ENCODE peak calls at places on chromosomes 13 and 19, in five cellular contexts. J is upper lobe of left lung, N is esophagus squamous epithelium, U is uterus, V is IMR-90. P is an unnamed sample.

GRCh38 chr13:27915301-27916207 is 4.2 kb upstream of the PDX1 start:
- DNase-seq in V (no peak), U (no peak), N (no peak), J (no peak), P (no peak)

GRCh38 chr13:34752561-34752960 is 189.5 kb upstream of the NBEA start:
- DNase-seq in J (no peak), N (no peak), V (no peak), U (no peak), P (no peak)

GRCh38 chr13:32159147-32159869 is 127.7 kb downstream of the FRY start:
- DNase-seq in U (no peak), N (no peak), V (peak), J (no peak), P (no peak)

GRCh38 chr19:55069137-55069858 is 6.3 kb upstream of the RDH13 start:
- DNase-seq in N (no peak), J (no peak), V (no peak), U (no peak), P (peak)

GRCh38 chr13:22189176-22190048 is 518.5 kb downstream of the FGF9 start:
- DNase-seq in V (no peak), N (no peak), J (no peak), U (no peak), P (no peak)

GRCh38 chr13:104854007-104854406 is 1681.5 kb downstream of the EFNB2 start:
- DNase-seq in N (no peak), V (no peak), U (no peak), J (no peak), P (no peak)

GRCh38 chr19:53131732-53132131 is 978 bp downstream of the ZNF415 start:
- DNase-seq in N (no peak), U (no peak), J (no peak), V (no peak), P (no peak)

GRCh38 chr13:110382229-110382628 is 75.1 kb downstream of the COL4A2 start:
- DNase-seq in N (no peak), J (no peak), U (no peak), V (peak), P (peak)

GRCh38 chr19:31351212-31352193 is 2.3 kb upstream of the TSHZ3 start:
- DNase-seq in U (peak), J (peak), V (peak), N (no peak), P (peak)

GRCh38 chr19:16088985-16089846 is 12.9 kb downstream of the TPM4 start:
- DNase-seq in U (no peak), J (no peak), V (no peak), N (no peak), P (no peak)

GRCh38 chr13:40235160-40235796 is 431.2 kb downstream of the FOXO1 start:
- DNase-seq in N (no peak), J (no peak), U (no peak), V (no peak), P (no peak)

GRCh38 chr19:12796146-12797071 is 5.1 kb downstream of the JUNB start:
- DNase-seq in N (no peak), V (peak), J (no peak), U (peak), P (no peak)

GRCh38 chr19:14561832-14562351 is 10.0 kb downstream of the NDUFB7 start:
- DNase-seq in J (peak), N (no peak), V (peak), U (no peak), P (no peak)

GRCh38 chr13:41590643-41591042 is 133.3 kb downstream of the RGCC start:
- DNase-seq in J (no peak), U (no peak), V (no peak), N (no peak), P (no peak)

GRCh38 chr13:23750383-23751121 is 138.6 kb downstream of the MIPEP start:
- DNase-seq in N (no peak), V (peak), J (no peak), U (no peak), P (no peak)

GRCh38 chr13:93435651-93436050 is 209.0 kb downstream of the GPC6 start:
- DNase-seq in J (no peak), N (no peak), U (no peak), V (no peak), P (no peak)

GRCh38 chr13:21232196-21232595 is 55.7 kb downstream of the MRPL57 start:
- DNase-seq in J (no peak), U (peak), V (peak), N (no peak), P (no peak)

GRCh38 chr13:98664924-98665637 is 87.4 kb downstream of the SLC15A1 start:
- DNase-seq in N (no peak), U (no peak), J (no peak), V (no peak), P (no peak)

GRCh38 chr13:82292334-82292733 is 1589.9 kb downstream of the SLITRK1 start:
- DNase-seq in V (no peak), U (no peak), J (no peak), N (no peak), P (no peak)

GRCh38 chr13:106533101-106533939 is 2.1 kb downstream of the EFNB2 start:
- DNase-seq in N (no peak), U (peak), J (peak), V (peak), P (peak)

GRCh38 chr19:15449620-15450527 is at the start of gene WIZ:
- DNase-seq in J (peak), N (no peak), V (peak), U (peak), P (peak)

GRCh38 chr19:39680593-39680992 is 23.7 kb upstream of the LGALS14 start:
- DNase-seq in J (no peak), N (no peak), V (no peak), U (no peak), P (no peak)

GRCh38 chr19:46147791-46148288 is at the start of gene IGFL2:
- DNase-seq in J (no peak), V (no peak), U (no peak), N (no peak), P (no peak)

GRCh38 chr13:50917572-50917971 is 8.0 kb downstream of the RNASEH2B start:
- DNase-seq in J (no peak), V (no peak), N (no peak), U (no peak), P (no peak)

GRCh38 chr13:48976677-48977625 is 1.2 kb downstream of the FNDC3A start:
- DNase-seq in U (no peak), V (no peak), N (peak), J (no peak), P (no peak)

GRCh38 chr19:53872762-53873161 is 5.1 kb downstream of the MYADM start:
- DNase-seq in U (no peak), N (no peak), J (no peak), V (no peak), P (no peak)

GRCh38 chr19:756232-756631 is 5.3 kb downstream of the MISP start:
- DNase-seq in J (no peak), N (no peak), V (peak), U (no peak), P (peak)

GRCh38 chr13:112058519-112058873 is 8.5 kb upstream of the SOX1 start:
- DNase-seq in N (no peak), J (no peak), V (no peak), U (no peak), P (no peak)

GRCh38 chr13:50400930-50401553 is 385.8 kb downstream of the KCNRG start:
- DNase-seq in J (no peak), N (no peak), V (peak), U (no peak), P (peak)

GRCh38 chr19:13055213-13056051 is 47.2 kb downstream of the LYL1 start:
- DNase-seq in U (peak), V (peak), N (no peak), J (peak), P (peak)

GRCh38 chr19:55358943-55359908 is 3.8 kb downstream of the GARIN5B start:
- DNase-seq in N (no peak), U (no peak), J (peak), V (no peak), P (no peak)

GRCh38 chr13:23631676-23632622 is 61.7 kb downstream of the TNFRSF19 start:
- DNase-seq in N (no peak), U (no peak), J (no peak), V (no peak), P (no peak)

GRCh38 chr19:5031231-5032100 is 62.6 kb downstream of the KDM4B start:
- DNase-seq in N (peak), J (peak), U (peak), V (peak), P (peak)

GRCh38 chr13:106612688-106613087 is 44.8 kb upstream of the ARGLU1 start:
- DNase-seq in U (peak), N (no peak), V (peak), J (no peak), P (no peak)

GRCh38 chr19:6376512-6377193 is 920 bp upstream of the PSPN start:
- DNase-seq in N (no peak), U (no peak), V (no peak), J (no peak), P (no peak)

GRCh38 chr19:6379744-6380143 is 4.0 kb upstream of the PSPN start:
- DNase-seq in V (no peak), J (no peak), N (no peak), U (no peak), P (no peak)

GRCh38 chr19:6381030-6381750 is 5.5 kb upstream of the PSPN start:
- DNase-seq in V (no peak), J (peak), U (no peak), N (no peak), P (no peak)

GRCh38 chr19:6378036-6378435 is 2.3 kb upstream of the PSPN start:
- DNase-seq in J (no peak), U (peak), N (no peak), V (peak), P (no peak)

DNA sequence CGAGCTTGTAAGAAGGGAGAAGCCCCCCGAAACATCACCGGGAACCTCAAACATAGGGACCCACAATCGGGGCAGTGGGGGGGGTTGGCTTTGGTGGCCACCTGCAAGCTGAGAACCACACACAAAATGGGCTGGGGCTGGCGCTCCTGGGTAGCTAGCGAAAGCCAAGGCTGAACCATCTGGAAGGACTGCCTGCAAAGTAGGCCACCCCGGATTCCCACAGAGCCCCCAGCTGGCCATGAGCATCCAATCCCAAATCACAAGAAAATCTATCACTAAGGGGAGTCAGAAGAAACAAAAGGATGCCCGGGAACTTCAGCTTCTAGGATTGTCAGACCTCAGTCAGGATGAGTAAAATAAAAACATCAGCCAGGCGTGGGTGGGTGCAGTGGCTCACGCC is 2.8 kb upstream of the PSPN start:
- DNase-seq in N (no peak), V (no peak), J (no peak), U (no peak), P (no peak)
- TF ChIP-seq POLR2A in N (no peak), V (no peak), J (no peak), U (no peak), P (no peak)

GRCh38 chr19:48954011-48954594 is 572 bp upstream of the BAX start:
- DNase-seq in J (no peak), N (no peak), V (no peak), U (no peak), P (no peak)

GRCh38 chr19:48955308-48955958 is 758 bp downstream of the BAX start:
- DNase-seq in N (no peak), V (no peak), U (no peak), J (peak), P (no peak)

GRCh38 chr19:48958006-48958405 is 3.3 kb downstream of the BAX start:
- DNase-seq in N (no peak), J (no peak), V (no peak), U (no peak), P (no peak)

GRCh38 chr19:48950830-48951519 is 3.7 kb upstream of the BAX start:
- DNase-seq in V (no peak), U (no peak), N (no peak), J (no peak), P (no peak)

GRCh38 chr19:48954595-48955307 is at the start of gene BAX:
- DNase-seq in U (peak), N (peak), V (peak), J (peak), P (peak)
- TF ChIP-seq POLR2A in U (peak), N (no peak), V (peak), J (peak), P (peak)

GRCh38 chr19:2413629-2414028 is 13.8 kb downstream of the TIMM13 start:
- DNase-seq in U (no peak), V (no peak), N (no peak), J (no peak), P (no peak)

GRCh38 chr19:2415281-2415972 is 12.0 kb downstream of the TIMM13 start:
- DNase-seq in U (no peak), N (no peak), J (no peak), V (no peak), P (no peak)

GRCh38 chr19:2416321-2417097 is 10.9 kb downstream of the TIMM13 start:
- DNase-seq in N (no peak), V (no peak), J (no peak), U (no peak), P (no peak)

GRCh38 chr19:2417881-2418406 is 9.4 kb downstream of the TIMM13 start:
- DNase-seq in N (no peak), V (no peak), J (no peak), U (no peak), P (no peak)

GRCh38 chr19:2415973-2416319 is 11.4 kb downstream of the TIMM13 start:
- DNase-seq in V (no peak), J (no peak), N (no peak), U (no peak), P (no peak)
- TF ChIP-seq POLR2A in V (no peak), J (no peak), N (no peak), U (no peak), P (no peak)

GRCh38 chr19:49817964-49818690 is at the start of gene MED25:
- DNase-seq in V (peak), U (peak), J (peak), N (peak), P (peak)
- TF ChIP-seq POLR2A in V (no peak), U (peak), J (peak), N (no peak), P (peak)

GRCh38 chr19:18522124-18522861 is 423 bp upstream of the ELL start:
- DNase-seq in N (peak), U (peak), V (peak), J (peak), P (peak)
- TF ChIP-seq POLR2A in N (no peak), U (peak), V (no peak), J (no peak), P (peak)

DNA sequence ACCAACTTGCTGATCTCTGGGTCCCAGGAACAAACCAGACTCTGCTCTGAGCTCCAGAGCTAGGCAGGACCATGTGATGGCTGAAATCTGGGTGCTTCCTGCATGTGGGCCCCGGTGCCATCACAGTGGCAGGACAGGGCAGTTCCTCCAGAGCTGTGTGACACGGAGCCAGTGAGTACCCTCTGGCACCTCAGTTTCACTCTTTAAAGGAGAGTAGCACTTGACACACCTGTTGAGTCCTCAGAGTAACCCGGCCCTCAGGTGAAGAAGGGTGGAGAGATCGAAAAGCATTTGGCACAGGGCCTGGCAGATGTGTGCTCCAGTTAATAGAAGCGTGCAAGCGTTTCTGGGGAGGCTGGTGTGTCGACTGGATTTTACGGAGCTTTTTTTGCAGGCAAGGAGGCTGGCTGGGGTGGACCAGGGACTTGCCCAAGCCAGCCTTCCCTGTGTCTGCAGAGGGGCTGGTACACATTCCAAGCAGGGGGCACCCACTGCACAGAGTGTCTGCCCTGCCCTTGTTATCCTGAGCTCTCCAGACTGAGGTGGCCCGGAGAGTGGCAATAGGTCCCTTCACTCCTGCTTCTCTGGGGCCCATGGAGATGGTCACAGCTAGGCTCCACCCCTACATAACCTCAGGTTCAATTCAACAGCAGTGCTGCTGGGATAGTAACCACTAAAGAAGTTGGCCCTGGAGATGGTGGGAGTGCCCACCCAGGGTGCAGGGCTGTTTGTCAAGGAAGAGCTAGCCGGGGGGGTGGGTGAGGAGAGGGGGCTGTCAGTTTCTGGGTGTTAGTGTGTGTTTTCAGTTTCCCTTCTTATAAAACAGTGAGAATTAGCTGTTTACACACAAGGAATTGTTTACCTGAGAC is 8.3 kb downstream of the RPS19 start:
- DNase-seq in J (no peak), U (no peak), V (no peak), N (no peak), P (no peak)
- TF ChIP-seq POLR2A in J (no peak), U (no peak), V (no peak), N (no peak), P (no peak)

DNA sequence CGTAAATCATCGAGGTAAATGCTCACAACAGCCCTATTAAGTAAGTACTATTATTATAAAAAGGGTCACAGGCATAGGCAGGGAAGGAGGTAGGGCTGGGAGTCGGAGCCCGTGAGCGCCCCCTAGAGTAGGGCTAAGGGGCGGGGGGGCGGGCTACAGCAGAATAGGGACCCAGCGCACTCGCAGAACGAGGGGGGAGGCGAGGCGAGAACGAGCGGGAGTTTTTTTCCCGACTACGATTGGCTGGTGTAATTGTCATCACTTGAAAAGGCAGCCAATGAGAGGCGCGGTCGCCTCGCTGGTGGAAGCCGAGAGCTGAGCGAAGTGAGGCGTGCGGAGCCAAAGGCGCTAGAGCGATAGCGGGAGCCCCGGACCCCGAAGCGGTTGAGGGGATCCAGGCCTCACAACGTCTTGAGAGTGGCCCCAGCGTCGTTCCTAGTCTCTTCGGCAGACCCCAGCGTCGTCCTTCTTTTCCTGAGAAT is 24.2 kb downstream of the KEAP1 start:
- DNase-seq in J (peak), U (peak), N (peak), V (peak), P (peak)
- TF ChIP-seq POLR2A in J (no peak), U (peak), N (no peak), V (no peak), P (peak)